ENCODE peak calls at places on chromosomes 1 and 21, in seven cellular contexts. One of them, this sample, is unnamed.

GRCh38 chr1:104132386-104132973 is 382.8 kb downstream of the AMY1C start:
- DNase-seq in psoas muscle: no peak
- DNase-seq in sigmoid colon: no peak
- DNase-seq in HCT116: no peak
- DNase-seq in A549: no peak
- DNase-seq in right lobe of liver: no peak
- DNase-seq in fibroblast of lung: peak; percentile 43
- DNase-seq in this sample: no peak

GRCh38 chr1:58732087-58732486 is 32.2 kb upstream of the MYSM1 start:
- DNase-seq in psoas muscle: no peak
- DNase-seq in sigmoid colon: no peak
- DNase-seq in HCT116: no peak
- DNase-seq in A549: no peak
- DNase-seq in right lobe of liver: no peak
- DNase-seq in fibroblast of lung: peak; percentile 32
- DNase-seq in this sample: no peak

GRCh38 chr1:107976431-107977215 is 11.6 kb upstream of the VAV3 start:
- DNase-seq in psoas muscle: no peak
- DNase-seq in sigmoid colon: no peak
- DNase-seq in HCT116: no peak
- DNase-seq in A549: no peak
- DNase-seq in right lobe of liver: no peak
- DNase-seq in fibroblast of lung: no peak
- DNase-seq in this sample: no peak

GRCh38 chr21:45381036-45381787 is 23.8 kb upstream of the COL18A1 start:
- DNase-seq in psoas muscle: peak; percentile 46
- DNase-seq in sigmoid colon: peak; percentile 56
- DNase-seq in HCT116: no peak
- DNase-seq in A549: no peak
- DNase-seq in right lobe of liver: peak; percentile 38
- DNase-seq in fibroblast of lung: no peak
- DNase-seq in this sample: peak; percentile 53

GRCh38 chr1:78223417-78224215 is 177.8 kb downstream of the GIPC2 start:
- DNase-seq in psoas muscle: no peak
- DNase-seq in sigmoid colon: no peak
- DNase-seq in HCT116: no peak
- DNase-seq in A549: no peak
- DNase-seq in right lobe of liver: peak; percentile 59
- DNase-seq in fibroblast of lung: peak; percentile 74
- DNase-seq in this sample: no peak

GRCh38 chr1:33220701-33221384 is 35.4 kb upstream of the ZNF362 start:
- DNase-seq in psoas muscle: no peak
- DNase-seq in sigmoid colon: no peak
- DNase-seq in HCT116: peak; percentile 28
- DNase-seq in A549: no peak
- DNase-seq in right lobe of liver: no peak
- DNase-seq in fibroblast of lung: no peak
- DNase-seq in this sample: peak; percentile 66

GRCh38 chr1:52264530-52265115 is 101.4 kb downstream of the CC2D1B start:
- DNase-seq in psoas muscle: no peak
- DNase-seq in sigmoid colon: no peak
- DNase-seq in HCT116: no peak
- DNase-seq in A549: no peak
- DNase-seq in right lobe of liver: no peak
- DNase-seq in fibroblast of lung: peak; percentile 23
- DNase-seq in this sample: no peak

GRCh38 chr1:94019327-94019726 is 101.6 kb downstream of the ABCA4 start:
- DNase-seq in psoas muscle: no peak
- DNase-seq in sigmoid colon: no peak
- DNase-seq in HCT116: no peak
- DNase-seq in A549: no peak
- DNase-seq in right lobe of liver: no peak
- DNase-seq in fibroblast of lung: no peak
- DNase-seq in this sample: no peak

GRCh38 chr1:175742790-175743459 is 470 bp downstream of the TNR start:
- DNase-seq in psoas muscle: no peak
- DNase-seq in sigmoid colon: no peak
- DNase-seq in HCT116: no peak
- DNase-seq in A549: no peak
- DNase-seq in right lobe of liver: no peak
- DNase-seq in fibroblast of lung: peak; percentile 15
- DNase-seq in this sample: no peak

GRCh38 chr1:16979475-16980327 is 719 bp downstream of the MFAP2 start:
- DNase-seq in psoas muscle: no peak
- DNase-seq in sigmoid colon: peak; percentile 82
- DNase-seq in HCT116: no peak
- DNase-seq in A549: no peak
- DNase-seq in right lobe of liver: no peak
- DNase-seq in fibroblast of lung: peak; percentile 35
- DNase-seq in this sample: no peak

GRCh38 chr1:160459056-160459455 is 58.7 kb downstream of the VANGL2 start:
- DNase-seq in psoas muscle: no peak
- DNase-seq in sigmoid colon: no peak
- DNase-seq in HCT116: no peak
- DNase-seq in A549: no peak
- DNase-seq in right lobe of liver: no peak
- DNase-seq in fibroblast of lung: no peak
- DNase-seq in this sample: no peak

GRCh38 chr1:100785399-100786082 is 66.0 kb downstream of the VCAM1 start:
- DNase-seq in psoas muscle: no peak
- DNase-seq in sigmoid colon: no peak
- DNase-seq in HCT116: no peak
- DNase-seq in A549: no peak
- DNase-seq in right lobe of liver: no peak
- DNase-seq in fibroblast of lung: peak; percentile 71
- DNase-seq in this sample: no peak

GRCh38 chr1:7922301-7922700 is 18.3 kb downstream of the TNFRSF9 start:
- DNase-seq in psoas muscle: no peak
- DNase-seq in sigmoid colon: no peak
- DNase-seq in HCT116: no peak
- DNase-seq in A549: no peak
- DNase-seq in right lobe of liver: no peak
- DNase-seq in fibroblast of lung: peak; percentile 21
- DNase-seq in this sample: no peak

GRCh38 chr1:165138960-165139359 is 217.6 kb downstream of the LMX1A start:
- DNase-seq in psoas muscle: no peak
- DNase-seq in sigmoid colon: no peak
- DNase-seq in HCT116: no peak
- DNase-seq in A549: no peak
- DNase-seq in right lobe of liver: no peak
- DNase-seq in fibroblast of lung: no peak
- DNase-seq in this sample: no peak

GRCh38 chr1:147169840-147170674 is 2.2 kb downstream of the PRKAB2 start:
- DNase-seq in psoas muscle: no peak
- DNase-seq in sigmoid colon: no peak
- DNase-seq in HCT116: no peak
- DNase-seq in A549: no peak
- DNase-seq in right lobe of liver: no peak
- DNase-seq in fibroblast of lung: no peak
- DNase-seq in this sample: no peak

GRCh38 chr1:186843261-186843660 is 14.5 kb downstream of the PLA2G4A start:
- DNase-seq in psoas muscle: no peak
- DNase-seq in sigmoid colon: no peak
- DNase-seq in HCT116: no peak
- DNase-seq in A549: no peak
- DNase-seq in right lobe of liver: no peak
- DNase-seq in fibroblast of lung: no peak
- DNase-seq in this sample: no peak

GRCh38 chr1:35287807-35288640 is 19.5 kb downstream of the ZMYM4 start:
- DNase-seq in psoas muscle: no peak
- DNase-seq in sigmoid colon: no peak
- DNase-seq in HCT116: no peak
- DNase-seq in A549: no peak
- DNase-seq in right lobe of liver: no peak
- DNase-seq in fibroblast of lung: peak; percentile 37
- DNase-seq in this sample: no peak

GRCh38 chr1:89686520-89686919 is 53.6 kb downstream of the LRRC8C start:
- DNase-seq in psoas muscle: no peak
- DNase-seq in sigmoid colon: no peak
- DNase-seq in HCT116: no peak
- DNase-seq in A549: no peak
- DNase-seq in right lobe of liver: no peak
- DNase-seq in fibroblast of lung: no peak
- DNase-seq in this sample: no peak

GRCh38 chr1:211912064-211912463 is 81.5 kb upstream of the LPGAT1 start:
- DNase-seq in psoas muscle: no peak
- DNase-seq in sigmoid colon: no peak
- DNase-seq in HCT116: no peak
- DNase-seq in A549: no peak
- DNase-seq in right lobe of liver: no peak
- DNase-seq in fibroblast of lung: no peak
- DNase-seq in this sample: no peak

GRCh38 chr1:43238104-43238503 is 31.7 kb upstream of the TMEM125 start:
- DNase-seq in psoas muscle: peak; percentile 57
- DNase-seq in sigmoid colon: no peak
- DNase-seq in HCT116: peak; percentile 54
- DNase-seq in A549: peak; percentile 40
- DNase-seq in right lobe of liver: peak; percentile 90
- DNase-seq in fibroblast of lung: peak; percentile 72
- DNase-seq in this sample: no peak

GRCh38 chr1:231442735-231443134 is 20.6 kb upstream of the EGLN1 start:
- DNase-seq in psoas muscle: no peak
- DNase-seq in sigmoid colon: no peak
- DNase-seq in HCT116: no peak
- DNase-seq in A549: no peak
- DNase-seq in right lobe of liver: no peak
- DNase-seq in fibroblast of lung: peak; percentile 9
- DNase-seq in this sample: no peak

GRCh38 chr1:82783025-82783424 is 982.3 kb downstream of the ADGRL2 start:
- DNase-seq in psoas muscle: no peak
- DNase-seq in sigmoid colon: no peak
- DNase-seq in HCT116: no peak
- DNase-seq in A549: no peak
- DNase-seq in right lobe of liver: no peak
- DNase-seq in fibroblast of lung: peak; percentile 31
- DNase-seq in this sample: no peak
- H3K4me3 ChIP-seq in psoas muscle: no peak overlapping the region
- H3K4me3 ChIP-seq in sigmoid colon: no peak overlapping the region
- H3K4me3 ChIP-seq in HCT116: no peak overlapping the region
- H3K4me3 ChIP-seq in A549: no peak overlapping the region
- H3K4me3 ChIP-seq in right lobe of liver: peak overlapping the region; percentile 25
- H3K4me3 ChIP-seq in fibroblast of lung: no peak overlapping the region
- H3K4me3 ChIP-seq in this sample: peak overlapping the region; percentile 27

DNA sequence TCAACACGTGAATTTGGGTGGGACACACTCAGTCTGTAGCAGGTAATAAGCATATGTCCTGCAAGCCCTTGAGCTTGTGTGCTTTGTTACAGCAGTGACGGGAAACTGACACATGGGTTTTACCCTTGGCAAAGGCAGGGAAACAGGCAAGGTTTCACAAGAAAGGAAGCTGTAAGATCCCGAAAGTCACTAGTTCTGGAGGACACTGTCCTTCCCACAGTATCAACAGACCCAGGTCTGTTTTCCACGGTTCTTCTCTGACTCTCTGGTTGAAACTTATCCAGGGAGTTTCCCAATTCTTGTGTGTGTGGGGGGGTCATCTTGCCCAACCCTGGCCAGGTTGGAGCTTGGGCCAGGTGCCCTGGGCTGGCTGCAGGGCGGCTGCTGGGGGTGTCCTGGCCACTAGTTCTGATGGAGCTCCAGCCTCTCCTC is 29.3 kb upstream of the ZBTB21 start:
- DNase-seq in psoas muscle: no peak
- DNase-seq in sigmoid colon: peak; percentile 63
- DNase-seq in HCT116: no peak
- DNase-seq in A549: no peak
- DNase-seq in right lobe of liver: peak; percentile 86
- DNase-seq in fibroblast of lung: peak; percentile 65
- DNase-seq in this sample: no peak
- H3K27ac ChIP-seq in psoas muscle: peak overlapping the region; percentile 16
- H3K27ac ChIP-seq in sigmoid colon: peak overlapping the region; percentile 73
- H3K27ac ChIP-seq in HCT116: no peak overlapping the region
- H3K27ac ChIP-seq in A549: no peak overlapping the region
- H3K27ac ChIP-seq in right lobe of liver: peak overlapping the region; percentile 70
- H3K27ac ChIP-seq in fibroblast of lung: peak overlapping the region; percentile 98
- H3K27ac ChIP-seq in this sample: peak overlapping the region; percentile 42

DNA sequence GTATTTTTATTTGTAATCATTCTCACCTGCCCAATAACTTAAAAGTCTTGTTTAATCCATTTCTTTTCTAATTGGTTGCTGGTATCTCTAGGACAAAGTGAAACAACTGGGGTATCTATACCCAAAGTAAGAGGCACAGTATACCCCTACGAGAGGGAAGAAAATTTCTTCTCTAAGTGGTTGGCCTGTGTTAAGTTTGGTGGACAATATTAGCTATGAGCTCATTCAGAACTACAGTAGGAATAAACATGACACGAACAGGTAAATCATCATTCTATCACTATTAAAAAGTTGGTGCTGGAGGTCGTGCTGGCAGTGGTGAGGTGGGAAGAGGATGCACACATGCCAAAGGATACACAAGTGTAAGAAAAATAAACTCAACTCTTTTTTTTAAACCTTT is 99.6 kb downstream of the ZNF644 start:
- DNase-seq in psoas muscle: no peak
- DNase-seq in sigmoid colon: no peak
- DNase-seq in HCT116: no peak
- DNase-seq in A549: no peak
- DNase-seq in right lobe of liver: no peak
- DNase-seq in fibroblast of lung: no peak
- DNase-seq in this sample: no peak
- H3K4me1 ChIP-seq in psoas muscle: peaks cover 64% of the 10 kb centered on the region
- H3K4me1 ChIP-seq in sigmoid colon: peaks cover 15% of the 10 kb centered on the region
- H3K4me1 ChIP-seq in HCT116: peaks cover 4% of the 10 kb centered on the region
- H3K4me1 ChIP-seq in A549: peaks cover 27% of the 10 kb centered on the region
- H3K4me1 ChIP-seq in right lobe of liver: no peaks in the 10 kb centered on the region
- H3K4me1 ChIP-seq in fibroblast of lung: peaks cover 9% of the 10 kb centered on the region
- H3K4me1 ChIP-seq in this sample: peaks cover 25% of the 10 kb centered on the region

DNA sequence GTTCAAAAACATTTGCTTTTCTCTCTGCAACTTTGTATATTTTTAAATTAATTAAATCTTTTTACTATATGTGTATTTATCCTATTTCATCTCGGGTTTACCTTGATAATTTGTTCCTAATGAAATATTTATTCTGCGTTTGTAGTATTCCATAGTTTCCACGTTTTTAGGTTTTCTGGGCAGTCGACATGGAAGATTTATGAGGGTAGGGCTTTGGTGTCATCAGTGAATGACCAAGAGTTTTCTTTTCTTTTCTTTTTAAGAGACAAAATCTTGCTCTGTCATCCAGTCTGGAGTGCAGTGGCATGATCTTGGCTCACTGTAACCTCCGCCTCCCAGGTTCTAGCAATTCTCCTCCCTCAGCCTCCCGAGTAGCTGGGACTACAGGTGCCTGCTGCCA is 17.2 kb upstream of the ZNF669 start:
- DNase-seq in psoas muscle: no peak
- DNase-seq in sigmoid colon: no peak
- DNase-seq in HCT116: no peak
- DNase-seq in A549: no peak
- DNase-seq in right lobe of liver: no peak
- DNase-seq in fibroblast of lung: no peak
- DNase-seq in this sample: no peak
- H3K4me3 ChIP-seq in psoas muscle: no peak overlapping the region
- H3K4me3 ChIP-seq in sigmoid colon: no peak overlapping the region
- H3K4me3 ChIP-seq in HCT116: no peak overlapping the region
- H3K4me3 ChIP-seq in A549: no peak overlapping the region
- H3K4me3 ChIP-seq in right lobe of liver: no peak overlapping the region
- H3K4me3 ChIP-seq in fibroblast of lung: no peak overlapping the region
- H3K4me3 ChIP-seq in this sample: no peak overlapping the region

DNA sequence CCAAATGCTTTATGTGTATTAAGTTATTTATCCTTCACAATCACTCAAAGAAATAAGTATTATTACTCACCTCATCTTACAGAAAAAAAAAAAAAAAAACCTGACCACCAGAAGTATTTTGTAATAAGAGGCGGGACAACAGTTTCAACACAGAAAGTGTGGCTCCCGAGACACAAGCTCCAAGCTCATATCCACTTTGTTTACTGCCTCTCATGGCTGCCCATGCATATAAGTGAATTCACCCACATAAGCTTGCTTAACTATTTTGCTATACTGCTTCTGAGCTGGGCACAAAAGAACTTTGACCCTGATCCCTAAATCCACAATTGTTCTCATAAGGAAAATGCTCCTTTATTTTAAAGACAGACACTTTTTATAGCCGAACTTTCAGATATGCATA is 78.2 kb downstream of the USP1 start:
- DNase-seq in psoas muscle: no peak
- DNase-seq in sigmoid colon: no peak
- DNase-seq in HCT116: no peak
- DNase-seq in A549: no peak
- DNase-seq in right lobe of liver: no peak
- DNase-seq in fibroblast of lung: peak; percentile 48
- DNase-seq in this sample: no peak
- H3K27ac ChIP-seq in psoas muscle: no peak overlapping the region
- H3K27ac ChIP-seq in sigmoid colon: no peak overlapping the region
- H3K27ac ChIP-seq in HCT116: no peak overlapping the region
- H3K27ac ChIP-seq in A549: no peak overlapping the region
- H3K27ac ChIP-seq in right lobe of liver: no peak overlapping the region
- H3K27ac ChIP-seq in fibroblast of lung: no peak overlapping the region
- H3K27ac ChIP-seq in this sample: no peak overlapping the region